ENCODE peak calls at places on chromosomes 6 and 20, in five cellular contexts. R is prostate gland, T is ovary, B is HCT116, C is heart left ventricle. A is an unnamed sample.

GRCh38 chr20:23165307-23165750 is 79.2 kb upstream of the CD93 start:
- DNase-seq in B (no peak), R (no peak), C (no peak), T (no peak), A (peak; percentile 79)

GRCh38 chr6:170235726-170236125 is 55.2 kb downstream of the DLL1 start:
- DNase-seq in B (no peak), T (no peak), C (no peak), R (no peak), A (no peak)

GRCh38 chr6:89503641-89504040 is 70.7 kb downstream of the ANKRD6 start:
- DNase-seq in T (no peak), B (no peak), C (no peak), R (no peak), A (no peak)

GRCh38 chr6:107716688-107717089 is 107.4 kb downstream of the SCML4 start:
- DNase-seq in C (no peak), R (no peak), B (peak; percentile 68), T (no peak), A (no peak)

GRCh38 chr6:142138876-142139275 is 6.2 kb downstream of the GJE1 start:
- DNase-seq in C (no peak), B (no peak), T (no peak), R (no peak), A (no peak)

GRCh38 chr6:73614802-73615201 is 39.0 kb downstream of the SLC17A5 start:
- DNase-seq in R (no peak), C (no peak), B (no peak), T (no peak), A (no peak)

GRCh38 chr20:54097236-54097529 is 26.8 kb upstream of the BCAS1 start:
- DNase-seq in B (no peak), C (no peak), R (no peak), T (no peak), A (no peak)

GRCh38 chr6:14074723-14075503 is 42.7 kb upstream of the CD83 start:
- DNase-seq in B (no peak), T (peak; percentile 48), C (no peak), R (no peak), A (no peak)

GRCh38 chr20:12207875-12208274 is 290.2 kb downstream of the BTBD3 start:
- DNase-seq in B (peak; percentile 0), R (no peak), T (no peak), C (no peak), A (no peak)

GRCh38 chr6:139539852-139540251 is 165.4 kb upstream of the CITED2 start:
- DNase-seq in R (no peak), C (peak; percentile 68), B (peak; percentile 68), T (peak; percentile 59), A (no peak)

GRCh38 chr6:69624944-69625343 is 171.9 kb downstream of the LMBRD1 start:
- DNase-seq in C (no peak), R (no peak), T (no peak), B (no peak), A (no peak)

GRCh38 chr6:20608905-20609304 is 74.6 kb downstream of the CDKAL1 start:
- DNase-seq in R (no peak), B (no peak), T (no peak), C (no peak), A (no peak)

GRCh38 chr20:9442858-9443257 is 71.5 kb upstream of the LAMP5 start:
- DNase-seq in R (peak; percentile 50), T (no peak), C (no peak), B (no peak), A (no peak)

GRCh38 chr6:140909156-140909555 is 1223.6 kb upstream of the GJE1 start:
- DNase-seq in B (no peak), C (no peak), R (no peak), T (no peak), A (no peak)

GRCh38 chr6:34465551-34466241 is at the start of gene PACSIN1:
- DNase-seq in T (no peak), B (no peak), R (peak; percentile 14), C (peak; percentile 37), A (no peak)

GRCh38 chr6:44972710-44973109 is 355.4 kb upstream of the RUNX2 start:
- DNase-seq in R (no peak), T (no peak), C (no peak), B (no peak), A (no peak)

GRCh38 chr6:78799682-78800081 is 67.7 kb upstream of the IRAK1BP1 start:
- DNase-seq in R (no peak), T (no peak), C (no peak), B (no peak), A (no peak)

GRCh38 chr20:54067606-54068174 is 2.7 kb downstream of the BCAS1 start:
- DNase-seq in R (peak; percentile 48), T (no peak), C (no peak), B (peak; percentile 97), A (peak; percentile 77)

GRCh38 chr6:134295953-134296553 is 21.9 kb downstream of the SGK1 start:
- DNase-seq in B (peak; percentile 12), T (peak; percentile 48), R (no peak), C (no peak), A (peak; percentile 60)

GRCh38 chr20:51473256-51473655 is 69.3 kb downstream of the NFATC2 start:
- DNase-seq in R (no peak), T (no peak), B (no peak), C (no peak), A (no peak)

GRCh38 chr6:7161253-7161623 is 53.5 kb downstream of the RREB1 start:
- DNase-seq in T (no peak), B (no peak), R (no peak), C (no peak), A (no peak)

GRCh38 chr20:44089987-44090674 is 96.9 kb downstream of the JPH2 start:
- DNase-seq in B (peak; percentile 61), T (no peak), C (no peak), R (no peak), A (no peak)

GRCh38 chr6:37631295-37631694 is 66.4 kb downstream of the MDGA1 start:
- DNase-seq in B (no peak), R (no peak), C (no peak), T (no peak), A (no peak)

GRCh38 chr6:25942561-25943147 is 12.2 kb upstream of the SLC17A2 start:
- DNase-seq in R (no peak), B (peak; percentile 48), C (no peak), T (no peak), A (no peak)
- TF ChIP-seq CTCF in R (peak; percentile 41), B (peak; percentile 60), C (peak; percentile 28), T (no peak), A (no peak)

GRCh38 chr20:47818466-47818865 is 33.2 kb upstream of the SULF2 start:
- DNase-seq in B (no peak), C (no peak), T (no peak), R (no peak), A (no peak)

GRCh38 chr20:47817573-47817972 is 32.3 kb upstream of the SULF2 start:
- DNase-seq in C (no peak), T (no peak), B (no peak), R (no peak), A (no peak)

GRCh38 chr20:47816487-47817451 is 31.5 kb upstream of the SULF2 start:
- DNase-seq in T (no peak), R (no peak), B (no peak), C (no peak), A (no peak)

GRCh38 chr20:47821481-47822100 is 36.3 kb upstream of the SULF2 start:
- DNase-seq in R (no peak), B (peak; percentile 23), C (no peak), T (no peak), A (peak; percentile 18)

GRCh38 chr20:47818996-47819609 is 33.8 kb upstream of the SULF2 start:
- DNase-seq in B (no peak), T (no peak), R (no peak), C (no peak), A (no peak)
- H3K27ac ChIP-seq in B (no peak overlapping the region), T (no peak overlapping the region), R (no peak overlapping the region), C (no peak overlapping the region), A (no peak overlapping the region)

GRCh38 chr20:33401922-33402369 is 627 bp upstream of the CDK5RAP1 start:
- DNase-seq in B (no peak), T (no peak), R (no peak), C (no peak), A (no peak)

GRCh38 chr20:33399924-33400323 is 1.4 kb downstream of the CDK5RAP1 start:
- DNase-seq in T (no peak), C (no peak), R (no peak), B (no peak), A (no peak)

GRCh38 chr20:33407251-33407650 is 5.9 kb upstream of the CDK5RAP1 start:
- DNase-seq in R (no peak), C (no peak), B (no peak), T (no peak), A (no peak)

GRCh38 chr20:33404281-33404680 is 3.0 kb upstream of the CDK5RAP1 start:
- DNase-seq in C (no peak), T (no peak), R (no peak), B (no peak), A (no peak)

GRCh38 chr20:33401042-33401921 is at the start of gene CDK5RAP1:
- DNase-seq in C (peak; percentile 87), T (peak; percentile 77), B (peak; percentile 88), R (peak; percentile 76), A (peak; percentile 94)
- TF ChIP-seq POLR2A in C (peak; percentile 42), T (peak; percentile 49), B (peak; percentile 52), R (peak; percentile 18), A (no peak)

DNA sequence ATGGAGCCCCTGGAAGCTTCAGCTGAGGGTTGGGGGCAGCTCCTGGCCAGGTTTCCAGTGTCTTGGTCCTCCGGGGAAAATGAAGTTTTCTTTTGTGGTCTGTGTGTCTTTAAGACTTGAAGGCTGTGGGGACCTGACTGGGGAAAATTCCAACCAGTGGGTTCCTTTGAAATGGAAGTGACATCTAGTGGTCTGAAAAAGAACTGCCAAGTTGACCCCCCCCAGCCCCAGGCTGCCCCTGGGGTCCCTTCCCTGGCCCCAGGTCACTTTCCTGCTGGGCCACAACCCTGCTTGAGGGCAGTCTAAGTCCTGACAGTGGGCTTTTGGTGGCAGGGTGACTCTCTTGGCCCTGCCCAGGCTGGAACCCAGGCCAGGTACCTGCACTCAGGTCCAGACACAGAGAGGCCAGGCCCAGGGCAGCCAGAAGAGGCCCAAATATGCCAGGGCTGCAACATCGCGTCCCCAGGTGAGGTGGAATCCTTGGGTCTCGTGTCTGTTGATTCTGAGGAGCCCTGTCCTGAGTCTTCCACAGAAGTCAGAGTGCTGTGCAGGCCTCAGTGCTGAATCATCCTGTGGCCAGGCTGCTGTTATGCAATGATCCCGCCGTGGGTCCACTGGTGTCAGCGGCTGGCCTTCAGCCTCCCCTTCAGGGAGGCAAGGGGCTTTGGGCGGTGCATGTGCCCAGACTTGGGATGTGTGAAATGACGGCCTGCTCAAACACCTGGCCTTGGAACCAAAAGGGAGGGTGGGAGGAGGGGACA is 68.4 kb downstream of the VEGFA start:
- DNase-seq in C (peak; percentile 68), T (no peak), R (no peak), B (peak; percentile 22), A (peak; percentile 78)
- TF ChIP-seq CTCF in C (peak; percentile 36), T (no peak), R (no peak), B (peak; percentile 42), A (peak; percentile 66)

A was measured in Peyer's patch.